ENCODE peak calls at places on chromosomes 5 and 9, in six cellular contexts. W, G, O, R, N and Z are unnamed samples.

GRCh38 chr5:100464418-100464817 is 70.8 kb upstream of the FAM174A start:
- DNase-seq in W (no peak), G (no peak), O (no peak), R (no peak), N (peak), Z (no peak)

GRCh38 chr5:29879401-29879800 is 1314.1 kb upstream of the CDH6 start:
- DNase-seq in W (no peak), G (no peak), O (no peak), R (no peak), N (no peak), Z (no peak)

GRCh38 chr5:54518146-54519082 is 855 bp downstream of the SNX18 start:
- DNase-seq in W (no peak), G (peak), O (peak), R (peak), N (no peak), Z (peak)

GRCh38 chr5:143244000-143244736 is 159.3 kb downstream of the NR3C1 start:
- DNase-seq in W (peak), G (no peak), O (no peak), R (no peak), N (peak), Z (peak)

GRCh38 chr5:88674262-88675158 is 208.5 kb downstream of the MEF2C start:
- DNase-seq in W (peak), G (no peak), O (peak), R (peak), N (no peak), Z (no peak)

GRCh38 chr9:84670106-84670800 is 724 bp downstream of the NTRK2 start:
- DNase-seq in W (peak), G (no peak), O (peak), R (no peak), N (no peak), Z (no peak)

GRCh38 chr5:16508730-16509531 is 43.3 kb upstream of the ZNF622 start:
- DNase-seq in W (peak), G (no peak), O (no peak), R (no peak), N (peak), Z (no peak)

GRCh38 chr5:91311697-91312501 is 71.2 kb downstream of the ARRDC3 start:
- DNase-seq in W (peak), G (peak), O (peak), R (peak), N (peak), Z (peak)

GRCh38 chr5:59503223-59503622 is 390.3 kb downstream of the PDE4D start:
- DNase-seq in W (no peak), G (no peak), O (no peak), R (no peak), N (no peak), Z (no peak)

GRCh38 chr5:173602423-173602822 is 14.0 kb downstream of the BOD1 start:
- DNase-seq in W (no peak), G (no peak), O (no peak), R (no peak), N (peak), Z (no peak)

GRCh38 chr9:4548796-4549725 is 58.8 kb downstream of the SLC1A1 start:
- DNase-seq in W (no peak), G (no peak), O (peak), R (peak), N (no peak), Z (no peak)